ENCODE peak calls at places on chromosomes 4 and X, in ten cellular contexts. W is PC-3, R is neural progenitor cell, N is GM23248, L is mammary epithelial cell, O is H9, Q is A549, F is mesenchymal stem cell, A is hepatocyte, D is OCI-LY7. M is an unnamed sample.
A peak's percentile ranks its signal among the peaks of the same experiment; 100 is the strongest.

GRCh38 chrX:135170877-135171519 is at the start of gene CT55:
- DNase-seq in R (no peak), W (no peak), D (no peak), O (peak; percentile 37), N (no peak), L (no peak), Q (no peak), A (no peak), F (no peak), M (no peak)

GRCh38 chrX:2967998-2968909 is 38.1 kb upstream of the ARSH start:
- DNase-seq in F (no peak), N (peak; percentile 66), D (no peak), W (peak; percentile 50), O (peak; percentile 35), L (peak; percentile 44), Q (no peak), A (no peak), R (peak; percentile 66), M (peak; percentile 70)

GRCh38 chr4:126748736-126749135 is 884.0 kb upstream of the INTU start:
- DNase-seq in O (no peak), A (no peak), L (peak; percentile 31), Q (no peak), N (peak; percentile 24), W (no peak), R (no peak), D (no peak), F (peak; percentile 27), M (peak; percentile 79)

GRCh38 chr4:94244087-94244828 is 36.6 kb downstream of the SMARCAD1 start:
- DNase-seq in O (no peak), Q (no peak), W (no peak), D (no peak), L (no peak), R (no peak), A (no peak), F (no peak), N (no peak), M (no peak)

GRCh38 chr4:79913581-79913980 is 159.4 kb downstream of the ANTXR2 start:
- DNase-seq in Q (no peak), D (no peak), N (peak; percentile 56), R (no peak), O (no peak), L (peak; percentile 16), W (no peak), A (no peak), F (peak; percentile 74), M (peak; percentile 84)

GRCh38 chr4:1502976-1503375 is 96.7 kb upstream of the NKX1-1 start:
- DNase-seq in O (peak; percentile 22), W (no peak), F (no peak), A (no peak), Q (no peak), N (peak; percentile 8), R (no peak), D (no peak), L (no peak), M (no peak)

GRCh38 chrX:15822922-15823321 is 31.7 kb downstream of the AP1S2 start:
- DNase-seq in W (no peak), Q (no peak), F (no peak), N (no peak), A (no peak), D (no peak), L (no peak), R (no peak), O (no peak), M (no peak)

GRCh38 chr4:2837110-2837903 is 6.3 kb upstream of the ADD1 start:
- DNase-seq in N (no peak), D (no peak), W (no peak), L (no peak), A (peak; percentile 3), R (peak; percentile 16), Q (no peak), F (no peak), O (peak; percentile 31), M (no peak)

GRCh38 chr4:76090241-76090691 is 15.8 kb downstream of the ART3 start:
- DNase-seq in A (peak; percentile 34), D (no peak), O (no peak), L (peak; percentile 99), R (no peak), F (peak; percentile 97), W (no peak), N (peak; percentile 88), Q (no peak), M (peak; percentile 96)

GRCh38 chr4:140426610-140427103 is 791 bp downstream of the CLGN start:
- DNase-seq in D (peak; percentile 19), R (peak; percentile 73), L (no peak), W (peak; percentile 7), F (no peak), Q (peak; percentile 13), A (peak; percentile 19), N (peak; percentile 1), O (no peak), M (no peak)

GRCh38 chrX:57380026-57380796 is 93.7 kb downstream of the FAAH2 start:
- DNase-seq in W (no peak), Q (no peak), O (no peak), N (no peak), D (no peak), A (no peak), F (no peak), L (no peak), R (no peak), M (no peak)

GRCh38 chrX:72306851-72307645 is 1.3 kb upstream of the CITED1 start:
- DNase-seq in F (peak; percentile 73), R (peak; percentile 79), W (peak; percentile 71), N (peak; percentile 72), A (peak; percentile 48), Q (peak; percentile 67), D (no peak), L (peak; percentile 70), O (peak; percentile 60), M (peak; percentile 62)

GRCh38 chrX:49951524-49952193 is 29.3 kb downstream of the CLCN5 start:
- DNase-seq in D (no peak), L (no peak), F (no peak), O (no peak), N (no peak), R (no peak), W (no peak), A (no peak), Q (no peak), M (peak; percentile 36)

GRCh38 chr4:65789341-65789740 is 119.1 kb upstream of the EPHA5 start:
- DNase-seq in D (no peak), A (no peak), Q (no peak), O (no peak), W (no peak), N (no peak), L (no peak), R (no peak), F (no peak), M (no peak)

GRCh38 chr4:166341992-166342391 is 469.0 kb downstream of the TLL1 start:
- DNase-seq in O (no peak), N (no peak), D (no peak), R (no peak), W (no peak), A (no peak), Q (no peak), L (no peak), F (no peak), M (no peak)

GRCh38 chr4:153523941-153524386 is 57.8 kb downstream of the TMEM131L start:
- DNase-seq in O (no peak), D (no peak), N (no peak), W (no peak), L (peak; percentile 9), A (no peak), Q (no peak), R (no peak), F (no peak), M (peak; percentile 53)
- H3K4me2 ChIP-seq in O (no peak overlapping the region), D (peak overlapping the region; percentile 62), N (no peak overlapping the region), W (no peak overlapping the region), L (no peak overlapping the region), A (peak overlapping the region; percentile 2), Q (no peak overlapping the region), R (peak overlapping the region; percentile 5), F (no peak overlapping the region), M (no peak overlapping the region)

DNA sequence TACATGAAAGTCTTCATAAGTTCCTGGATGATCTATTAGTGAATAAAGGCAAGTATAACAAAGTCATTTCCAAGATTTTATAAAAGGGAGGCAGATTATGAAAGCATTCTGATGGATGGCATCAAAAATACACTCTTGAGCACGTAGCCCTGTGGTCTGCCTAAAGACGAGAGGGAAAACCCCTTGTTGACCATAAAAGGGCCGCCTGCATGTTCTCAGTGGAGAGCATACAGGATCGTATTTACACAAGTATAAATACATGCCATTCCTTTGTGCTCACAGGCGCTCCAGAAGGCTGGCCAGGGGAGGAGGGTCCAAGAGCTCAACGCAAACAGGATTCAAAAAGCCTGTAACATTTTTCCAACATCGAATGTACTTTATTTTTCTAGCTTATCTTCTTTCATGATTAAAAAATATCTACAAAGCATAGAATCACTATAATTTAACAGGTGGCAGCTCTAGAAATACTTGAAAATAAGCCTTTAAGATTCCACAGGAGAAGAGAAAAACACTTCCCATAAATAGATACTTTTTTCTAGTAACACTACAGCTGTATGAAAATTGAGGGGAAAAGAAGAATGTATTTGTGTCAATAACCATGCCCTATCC is 29.6 kb downstream of the PDGFC start:
- DNase-seq in D (no peak), L (peak; percentile 80), F (peak; percentile 98), A (peak; percentile 87), W (peak; percentile 90), R (peak; percentile 71), O (peak; percentile 53), N (no peak), Q (peak; percentile 11), M (peak; percentile 95)
- H3K27ac ChIP-seq in D (no peak overlapping the region), L (peak overlapping the region; percentile 55), F (peak overlapping the region; percentile 59), A (peak overlapping the region; percentile 82), W (peak overlapping the region; percentile 70), R (no peak overlapping the region), O (no peak overlapping the region), N (no peak overlapping the region), Q (peak overlapping the region; percentile 21), M (peak overlapping the region; percentile 83)

GRCh38 chrX:124086411-124086810 is 124.9 kb downstream of the STAG2 start:
- DNase-seq in O (no peak), R (no peak), L (no peak), Q (no peak), D (no peak), F (no peak), N (no peak), A (no peak), W (no peak), M (no peak)

GRCh38 chrX:124087000-124087746 is 125.7 kb downstream of the STAG2 start:
- DNase-seq in R (no peak), N (no peak), F (no peak), A (no peak), O (no peak), Q (no peak), L (no peak), W (no peak), D (no peak), M (no peak)

DNA sequence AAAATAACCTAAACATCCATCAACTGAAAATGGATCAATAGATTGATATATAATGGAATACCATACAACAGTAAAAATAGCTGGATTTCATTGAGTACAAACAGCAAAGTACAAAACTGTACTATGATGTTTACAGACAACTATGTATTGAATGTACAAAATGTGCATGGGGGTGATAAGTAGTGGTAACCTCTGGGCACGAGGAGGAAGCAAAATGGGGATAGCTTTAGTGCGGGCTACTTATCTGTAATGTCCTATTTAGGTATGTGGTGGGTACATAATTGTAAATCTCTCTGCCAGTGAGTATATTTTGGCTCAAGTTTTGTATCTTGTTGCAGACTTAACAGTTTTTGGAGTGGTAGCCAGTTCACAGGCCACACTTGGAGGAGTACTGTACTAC is 123.6 kb downstream of the STAG2 start:
- DNase-seq in N (no peak), L (no peak), R (no peak), Q (no peak), F (no peak), W (no peak), O (no peak), D (no peak), A (no peak), M (no peak)
- H3K4me2 ChIP-seq in N (no peak overlapping the region), L (no peak overlapping the region), R (no peak overlapping the region), Q (no peak overlapping the region), F (no peak overlapping the region), W (no peak overlapping the region), O (no peak overlapping the region), D (no peak overlapping the region), A (no peak overlapping the region), M (no peak overlapping the region)

GRCh38 chr4:33890841-33891240 is 2353.5 kb downstream of the ARAP2 start:
- DNase-seq in O (no peak), A (no peak), F (no peak), L (no peak), D (no peak), W (peak; percentile 2), R (no peak), Q (no peak), N (peak; percentile 5), M (no peak)
- H3K27ac ChIP-seq in O (no peak overlapping the region), A (no peak overlapping the region), F (no peak overlapping the region), L (no peak overlapping the region), D (no peak overlapping the region), W (no peak overlapping the region), R (no peak overlapping the region), Q (no peak overlapping the region), N (no peak overlapping the region), M (no peak overlapping the region)